ENCODE peak calls at places on chromosomes 12 and 14, in ten cellular contexts. V is omental fat pad, P is type B pancreatic cell, K is HFF-Myc, C is neural crest cell, Q is astrocyte, Z is AG09309, I is WERI-Rb-1, N is H9, E is ovary. X is an unnamed sample.

GRCh38 chr12:121214855-121215745 is 5.2 kb downstream of the P2RX4 start:
- DNase-seq in V (no peak), P (no peak), K (peak), C (no peak), Q (peak), Z (peak), I (no peak), N (no peak), E (no peak), X (peak)

GRCh38 chr14:103889313-103890051 is 38.8 kb upstream of the TDRD9 start:
- DNase-seq in V (no peak), P (no peak), K (no peak), C (no peak), Q (peak), Z (no peak), I (no peak), N (no peak), E (no peak), X (no peak)

GRCh38 chr12:124913474-124914391 is 717 bp downstream of the UBC start:
- DNase-seq in V (peak), P (peak), K (no peak), C (peak), Q (peak), Z (no peak), I (peak), N (peak), E (peak), X (no peak)

GRCh38 chr12:31818623-31819268 is 89.9 kb upstream of the AMN1 start:
- DNase-seq in V (no peak), P (no peak), K (no peak), C (no peak), Q (no peak), Z (no peak), I (no peak), N (no peak), E (no peak), X (no peak)

GRCh38 chr14:64137657-64138290 is 156.4 kb downstream of the ESR2 start:
- DNase-seq in V (no peak), P (no peak), K (no peak), C (no peak), Q (no peak), Z (no peak), I (no peak), N (no peak), E (peak), X (no peak)

GRCh38 chr12:50509009-50509663 is 4.4 kb downstream of the DIP2B start:
- DNase-seq in V (no peak), P (no peak), K (no peak), C (no peak), Q (no peak), Z (no peak), I (no peak), N (no peak), E (no peak), X (no peak)

GRCh38 chr14:60721331-60722162 is 2.6 kb downstream of the SIX4 start:
- DNase-seq in V (peak), P (peak), K (no peak), C (peak), Q (peak), Z (no peak), I (peak), N (peak), E (peak), X (no peak)

GRCh38 chr14:86363047-86363446 is 833.1 kb downstream of the FLRT2 start:
- DNase-seq in V (no peak), P (no peak), K (no peak), C (no peak), Q (no peak), Z (no peak), I (no peak), N (no peak), E (no peak), X (no peak)

GRCh38 chr12:107634530-107634929 is 51.1 kb upstream of the PWP1 start:
- DNase-seq in V (no peak), P (no peak), K (no peak), C (no peak), Q (no peak), Z (no peak), I (no peak), N (peak), E (no peak), X (no peak)

GRCh38 chr14:66745078-66745477 is 237.1 kb downstream of the GPHN start:
- DNase-seq in V (no peak), P (no peak), K (no peak), C (no peak), Q (no peak), Z (no peak), I (no peak), N (no peak), E (no peak), X (no peak)

GRCh38 chr14:92473947-92474535 is 39.5 kb upstream of the RIN3 start:
- DNase-seq in V (no peak), P (peak), K (no peak), C (no peak), Q (peak), Z (no peak), I (no peak), N (no peak), E (no peak), X (no peak)

GRCh38 chr12:114774181-114774580 is 90.2 kb upstream of the TBX3 start:
- DNase-seq in V (no peak), P (no peak), K (no peak), C (no peak), Q (peak), Z (no peak), I (no peak), N (no peak), E (no peak), X (no peak)

GRCh38 chr12:74780458-74781241 is 243.0 kb downstream of the ATXN7L3B start:
- DNase-seq in V (no peak), P (no peak), K (peak), C (no peak), Q (peak), Z (no peak), I (peak), N (no peak), E (no peak), X (no peak)

GRCh38 chr14:70149766-70150165 is 39.0 kb downstream of the SLC8A3 start:
- DNase-seq in V (no peak), P (no peak), K (no peak), C (no peak), Q (no peak), Z (no peak), I (no peak), N (no peak), E (no peak), X (no peak)

GRCh38 chr14:79011920-79012204 is 841.7 kb downstream of the NRXN3 start:
- DNase-seq in V (no peak), P (no peak), K (no peak), C (no peak), Q (peak), Z (no peak), I (no peak), N (no peak), E (no peak), X (no peak)

GRCh38 chr14:62428429-62429203 is 616.6 kb downstream of the KCNH5 start:
- DNase-seq in V (no peak), P (no peak), K (no peak), C (no peak), Q (peak), Z (no peak), I (peak), N (no peak), E (no peak), X (no peak)

GRCh38 chr12:104955703-104956102 is 2.4 kb downstream of the SLC41A2 start:
- DNase-seq in V (no peak), P (no peak), K (no peak), C (no peak), Q (no peak), Z (no peak), I (no peak), N (no peak), E (no peak), X (no peak)

GRCh38 chr14:92847220-92848148 is 53.4 kb downstream of the GOLGA5 start:
- DNase-seq in V (no peak), P (no peak), K (no peak), C (no peak), Q (no peak), Z (no peak), I (no peak), N (no peak), E (no peak), X (no peak)

GRCh38 chr14:32697704-32698103 is 241.0 kb upstream of the NPAS3 start:
- DNase-seq in V (no peak), P (no peak), K (no peak), C (no peak), Q (peak), Z (no peak), I (no peak), N (no peak), E (no peak), X (no peak)

GRCh38 chr12:47102845-47103666 is 23.3 kb upstream of the AMIGO2 start:
- DNase-seq in V (no peak), P (no peak), K (peak), C (no peak), Q (peak), Z (peak), I (no peak), N (no peak), E (peak), X (no peak)

GRCh38 chr12:73301530-73301929 is 1029.4 kb downstream of the TRHDE start:
- DNase-seq in V (no peak), P (no peak), K (no peak), C (no peak), Q (no peak), Z (no peak), I (no peak), N (no peak), E (no peak), X (no peak)

GRCh38 chr12:49227701-49228100 is 37.2 kb upstream of the TUBA1C start:
- DNase-seq in V (no peak), P (no peak), K (no peak), C (no peak), Q (no peak), Z (no peak), I (no peak), N (no peak), E (no peak), X (no peak)

GRCh38 chr12:43289412-43289811 is 262.6 kb downstream of the ADAMTS20 start:
- DNase-seq in V (no peak), P (no peak), K (no peak), C (no peak), Q (peak), Z (no peak), I (no peak), N (no peak), E (no peak), X (no peak)

GRCh38 chr12:114311966-114312365 is 94.0 kb downstream of the TBX5 start:
- DNase-seq in V (no peak), P (no peak), K (no peak), C (no peak), Q (peak), Z (peak), I (no peak), N (no peak), E (no peak), X (no peak)

GRCh38 chr12:118377005-118377890 is 893 bp downstream of the SUDS3 start:
- DNase-seq in V (no peak), P (no peak), K (no peak), C (no peak), Q (no peak), Z (no peak), I (no peak), N (peak), E (no peak), X (no peak)

GRCh38 chr14:74548881-74549280 is 55.3 kb downstream of the ISCA2 start:
- DNase-seq in V (no peak), P (no peak), K (no peak), C (no peak), Q (no peak), Z (peak), I (no peak), N (no peak), E (no peak), X (no peak)

GRCh38 chr14:74551431-74551830 is 57.9 kb downstream of the ISCA2 start:
- DNase-seq in V (no peak), P (no peak), K (no peak), C (no peak), Q (no peak), Z (no peak), I (no peak), N (no peak), E (no peak), X (no peak)

GRCh38 chr14:74551001-74551400 is 57.4 kb downstream of the ISCA2 start:
- DNase-seq in V (no peak), P (no peak), K (no peak), C (no peak), Q (no peak), Z (no peak), I (no peak), N (no peak), E (no peak), X (no peak)

GRCh38 chr14:74550071-74550470 is 56.5 kb downstream of the ISCA2 start:
- DNase-seq in V (no peak), P (no peak), K (no peak), C (no peak), Q (no peak), Z (no peak), I (no peak), N (no peak), E (no peak), X (no peak)

DNA sequence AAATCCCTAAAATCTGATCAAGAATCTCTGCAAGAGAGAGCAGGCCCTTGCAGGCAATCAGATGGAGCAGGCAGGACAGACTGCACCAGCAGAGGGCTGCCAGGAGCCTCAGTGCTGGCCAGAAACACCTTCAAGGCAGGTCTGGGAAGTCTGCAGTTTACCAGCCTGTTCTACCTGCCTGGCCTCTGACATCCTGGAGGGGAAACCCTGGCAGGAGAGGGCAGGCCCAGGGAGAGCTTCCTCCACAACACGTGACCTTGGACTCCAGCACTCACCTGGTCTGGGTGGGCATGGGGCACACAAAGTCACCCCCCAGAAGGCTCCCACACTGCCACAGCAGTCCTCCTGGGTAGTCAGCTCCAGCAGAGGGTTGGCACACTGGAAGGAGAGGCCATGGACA is 56.0 kb downstream of the ISCA2 start:
- DNase-seq in V (no peak), P (no peak), K (no peak), C (no peak), Q (no peak), Z (no peak), I (peak), N (no peak), E (no peak), X (no peak)
- TF ChIP-seq CTCF in V (no peak), P (no peak), K (peak), C (no peak), Q (no peak), Z (peak), I (peak), N (peak), E (no peak), X (no peak)

GRCh38 chr12:68695454-68695853 is 8.7 kb downstream of the NUP107 start:
- DNase-seq in V (no peak), P (no peak), K (no peak), C (no peak), Q (no peak), Z (no peak), I (no peak), N (no peak), E (no peak), X (no peak)
- TF ChIP-seq CTCF in V (no peak), P (no peak), K (no peak), C (no peak), Q (no peak), Z (no peak), I (no peak), N (no peak), E (no peak), X (no peak)

GRCh38 chr12:99658950-99659349 is 11.4 kb downstream of the GARIN6 start:
- DNase-seq in V (no peak), P (no peak), K (no peak), C (no peak), Q (peak), Z (no peak), I (no peak), N (no peak), E (no peak), X (no peak)
- TF ChIP-seq CTCF in V (no peak), P (peak), K (no peak), C (peak), Q (peak), Z (peak), I (no peak), N (peak), E (no peak), X (peak)

GRCh38 chr14:99522457-99522891 is 41.3 kb downstream of the CCNK start:
- DNase-seq in V (no peak), P (no peak), K (peak), C (no peak), Q (peak), Z (no peak), I (peak), N (no peak), E (peak), X (no peak)
- TF ChIP-seq CTCF in V (no peak), P (no peak), K (peak), C (no peak), Q (no peak), Z (no peak), I (peak), N (no peak), E (no peak), X (no peak)

X was measured in Panc1.